ENCODE peak calls at places on chromosomes 4 and X, in four cellular contexts. G is RKO, J is endothelial cell, P is NCI-H345. Q is an unnamed sample.

GRCh38 chr4:94635172-94635571 is 122.6 kb upstream of the BMPR1B start:
- DNase-seq in J (no peak), P (no peak), G (peak; percentile 47), Q (no peak)

GRCh38 chrX:83511208-83511607 is 3.1 kb downstream of the POU3F4 start:
- DNase-seq in G (no peak), P (no peak), J (peak; percentile 26), Q (peak; percentile 66)

GRCh38 chr4:147830987-147831386 is 99.1 kb downstream of the ARHGAP10 start:
- DNase-seq in P (no peak), J (no peak), G (peak; percentile 34), Q (peak; percentile 82)

GRCh38 chrX:101229155-101229554 is 9.6 kb downstream of the DRP2 start:
- DNase-seq in P (no peak), G (peak; percentile 25), J (no peak), Q (no peak)

GRCh38 chr4:152894673-152895072 is 41.5 kb upstream of the FHDC1 start:
- DNase-seq in J (no peak), P (no peak), G (peak; percentile 45), Q (no peak)

GRCh38 chrX:57044226-57044625 is 48.9 kb upstream of the SPIN3 start:
- DNase-seq in J (no peak), G (no peak), P (no peak), Q (no peak)

GRCh38 chrX:131763674-131764073 is 219.8 kb downstream of the OR13H1 start:
- DNase-seq in G (no peak), J (no peak), P (no peak), Q (no peak)

GRCh38 chr4:111776546-111776945 is 368.7 kb upstream of the FAM241A start:
- DNase-seq in J (no peak), G (no peak), P (no peak), Q (no peak)

GRCh38 chr4:5212255-5213032 is 161.2 kb downstream of the STK32B start:
- DNase-seq in G (no peak), J (no peak), P (no peak), Q (no peak)

GRCh38 chrX:94288325-94288724 is 614.3 kb downstream of the FAM133A start:
- DNase-seq in P (no peak), G (peak; percentile 32), J (no peak), Q (no peak)

GRCh38 chr4:65007841-65008439 is 598.7 kb upstream of the TECRL start:
- DNase-seq in G (peak; percentile 77), J (peak; percentile 40), P (peak; percentile 41), Q (peak; percentile 60)

Q was measured in islet precursor cell.